ENCODE peak calls at places on chromosome 1, in five cellular contexts. Z, S, P, F and L are unnamed samples.

GRCh38 chr1:117061986-117062415 is 1.9 kb downstream of the TTF2 start:
- DNase-seq in Z (no peak), S (no peak), P (peak), F (peak), L (peak)

GRCh38 chr1:113388017-113388620 is 2.2 kb upstream of the MAGI3 start:
- DNase-seq in Z (no peak), S (no peak), P (no peak), F (no peak), L (no peak)

GRCh38 chr1:155178441-155179106 is 4.9 kb downstream of the TRIM46 start:
- DNase-seq in Z (peak), S (no peak), P (no peak), F (no peak), L (no peak)

GRCh38 chr1:25039229-25039628 is 109.2 kb upstream of the RUNX3 start:
- DNase-seq in Z (no peak), S (no peak), P (no peak), F (no peak), L (no peak)

GRCh38 chr1:162305969-162306368 is 70.7 kb downstream of the SPATA46 start:
- DNase-seq in Z (no peak), S (no peak), P (no peak), F (no peak), L (no peak)

GRCh38 chr1:33460947-33461629 is 11.4 kb upstream of the ZSCAN20 start:
- DNase-seq in Z (peak), S (no peak), P (no peak), F (no peak), L (no peak)

GRCh38 chr1:38728176-38728908 is 131.2 kb downstream of the RRAGC start:
- DNase-seq in Z (peak), S (peak), P (no peak), F (peak), L (no peak)

GRCh38 chr1:209395169-209395568 is 188.3 kb upstream of the CAMK1G start:
- DNase-seq in Z (no peak), S (no peak), P (no peak), F (no peak), L (no peak)

GRCh38 chr1:54054438-54054749 is 986 bp downstream of the TCEANC2 start:
- DNase-seq in Z (no peak), S (peak), P (no peak), F (no peak), L (no peak)

GRCh38 chr1:76925825-76926224 is 58.5 kb downstream of the ST6GALNAC5 start:
- DNase-seq in Z (no peak), S (no peak), P (no peak), F (no peak), L (no peak)

GRCh38 chr1:109620396-109620817 is 770 bp downstream of the AMPD2 start:
- DNase-seq in Z (no peak), S (peak), P (no peak), F (no peak), L (no peak)

GRCh38 chr1:14820320-14821085 is 222.0 kb downstream of the KAZN start:
- DNase-seq in Z (no peak), S (no peak), P (no peak), F (no peak), L (no peak)

GRCh38 chr1:15242766-15243165 is 4.3 kb upstream of the FHAD1 start:
- DNase-seq in Z (no peak), S (no peak), P (no peak), F (no peak), L (no peak)

GRCh38 chr1:245807306-245807705 is 652.5 kb downstream of the KIF26B start:
- DNase-seq in Z (no peak), S (no peak), P (no peak), F (no peak), L (no peak)

GRCh38 chr1:37509181-37509580 is 5.4 kb downstream of the MEAF6 start:
- DNase-seq in Z (no peak), S (no peak), P (no peak), F (no peak), L (no peak)

GRCh38 chr1:246971322-246971721 is 36.5 kb downstream of the ZNF695 start:
- DNase-seq in Z (peak), S (no peak), P (peak), F (peak), L (no peak)

GRCh38 chr1:177122869-177123268 is 41.6 kb downstream of the ASTN1 start:
- DNase-seq in Z (no peak), S (no peak), P (no peak), F (no peak), L (no peak)

GRCh38 chr1:246961939-246962373 is 30.2 kb upstream of the AHCTF1 start:
- DNase-seq in Z (peak), S (no peak), P (no peak), F (peak), L (no peak)

GRCh38 chr1:80542231-80542630 is 1258.5 kb upstream of the ADGRL2 start:
- DNase-seq in Z (no peak), S (no peak), P (no peak), F (no peak), L (peak)

GRCh38 chr1:41695118-41695517 is 210.6 kb upstream of the EDN2 start:
- DNase-seq in Z (peak), S (peak), P (no peak), F (no peak), L (no peak)

GRCh38 chr1:203366476-203366875 is 15.6 kb upstream of the FMOD start:
- DNase-seq in Z (no peak), S (no peak), P (no peak), F (no peak), L (no peak)

GRCh38 chr1:116817582-116818064 is 63.4 kb downstream of the CD2 start:
- DNase-seq in Z (no peak), S (peak), P (peak), F (no peak), L (no peak)

GRCh38 chr1:20252587-20252986 is 38.1 kb upstream of the VWA5B1 start:
- DNase-seq in Z (no peak), S (no peak), P (no peak), F (no peak), L (no peak)

GRCh38 chr1:179995576-179995975 is 41.0 kb downstream of the CEP350 start:
- DNase-seq in Z (no peak), S (no peak), P (no peak), F (no peak), L (no peak)

GRCh38 chr1:16017461-16018303 is at the start of gene HSPB7:
- DNase-seq in Z (peak), S (no peak), P (no peak), F (no peak), L (no peak)

GRCh38 chr1:201183209-201183608 is 7.4 kb upstream of the IGFN1 start:
- DNase-seq in Z (no peak), S (peak), P (no peak), F (no peak), L (no peak)

GRCh38 chr1:83860506-83861221 is 138.3 kb downstream of the TTLL7 start:
- DNase-seq in Z (peak), S (no peak), P (peak), F (no peak), L (no peak)